ENCODE peak calls at places on chromosomes 13 and 19, in four cellular contexts. G is HepG2, M is GM12878, Z is K562. A is an unnamed sample.

GRCh38 chr13:48595330-48596127 is 58.2 kb upstream of the CYSLTR2 start:
- DNase-seq in G (peak; percentile 79), M (no peak), Z (peak; percentile 57), A (peak; percentile 63)

GRCh38 chr19:42065511-42065910 is 4.5 kb downstream of the GRIK5 start:
- DNase-seq in G (no peak), M (no peak), Z (no peak), A (no peak)

GRCh38 chr13:29573190-29573589 is 22.3 kb downstream of the SLC7A1 start:
- DNase-seq in G (no peak), M (no peak), Z (no peak), A (no peak)

GRCh38 chr19:46610851-46611770 is 10.0 kb downstream of the CALM3 start:
- DNase-seq in G (no peak), M (no peak), Z (no peak), A (no peak)

GRCh38 chr13:71801781-71802180 is 65.2 kb downstream of the DACH1 start:
- DNase-seq in G (no peak), M (no peak), Z (no peak), A (no peak)

GRCh38 chr13:79405501-79405830 is 589 bp downstream of the RBM26 start:
- DNase-seq in G (no peak), M (no peak), Z (peak; percentile 48), A (peak; percentile 19)

GRCh38 chr13:44972956-44973581 is 16.2 kb downstream of the NUFIP1 start:
- DNase-seq in G (peak; percentile 36), M (no peak), Z (peak; percentile 32), A (peak; percentile 10)

GRCh38 chr13:29594310-29594709 is 1.2 kb downstream of the SLC7A1 start:
- DNase-seq in G (peak; percentile 81), M (peak; percentile 21), Z (peak; percentile 49), A (peak; percentile 80)

GRCh38 chr13:97798171-97798821 is 155.2 kb upstream of the IPO5 start:
- DNase-seq in G (no peak), M (no peak), Z (no peak), A (no peak)

GRCh38 chr19:10255358-10255757 is 3.3 kb downstream of the MRPL4 start:
- DNase-seq in G (no peak), M (no peak), Z (no peak), A (no peak)

GRCh38 chr13:95553614-95554385 is 1.3 kb downstream of the CLDN10 start:
- DNase-seq in G (no peak), M (no peak), Z (no peak), A (no peak)

GRCh38 chr13:88071371-88071770 is 400.2 kb downstream of the SLITRK5 start:
- DNase-seq in G (no peak), M (no peak), Z (no peak), A (no peak)

GRCh38 chr19:35856546-35857149 is at the start of gene KIRREL2:
- DNase-seq in G (no peak), M (no peak), Z (no peak), A (no peak)

GRCh38 chr13:50156140-50156539 is 140.9 kb downstream of the KCNRG start:
- DNase-seq in G (peak; percentile 35), M (no peak), Z (no peak), A (no peak)

GRCh38 chr13:49608932-49609331 is 19.4 kb upstream of the ARL11 start:
- DNase-seq in G (no peak), M (no peak), Z (no peak), A (no peak)

GRCh38 chr13:80235559-80236296 is 105.2 kb downstream of the SPRY2 start:
- DNase-seq in G (no peak), M (no peak), Z (no peak), A (peak; percentile 22)

GRCh38 chr19:22784051-22784450 is at the start of gene ZNF99:
- DNase-seq in G (no peak), M (no peak), Z (no peak), A (no peak)

GRCh38 chr13:110509971-110510786 is 51.3 kb downstream of the RAB20 start:
- DNase-seq in G (no peak), M (no peak), Z (peak; percentile 74), A (no peak)
- TF ChIP-seq POLR2AphosphoS2 in G (no peak), M (no peak), Z (no peak), A (no peak)

DNA sequence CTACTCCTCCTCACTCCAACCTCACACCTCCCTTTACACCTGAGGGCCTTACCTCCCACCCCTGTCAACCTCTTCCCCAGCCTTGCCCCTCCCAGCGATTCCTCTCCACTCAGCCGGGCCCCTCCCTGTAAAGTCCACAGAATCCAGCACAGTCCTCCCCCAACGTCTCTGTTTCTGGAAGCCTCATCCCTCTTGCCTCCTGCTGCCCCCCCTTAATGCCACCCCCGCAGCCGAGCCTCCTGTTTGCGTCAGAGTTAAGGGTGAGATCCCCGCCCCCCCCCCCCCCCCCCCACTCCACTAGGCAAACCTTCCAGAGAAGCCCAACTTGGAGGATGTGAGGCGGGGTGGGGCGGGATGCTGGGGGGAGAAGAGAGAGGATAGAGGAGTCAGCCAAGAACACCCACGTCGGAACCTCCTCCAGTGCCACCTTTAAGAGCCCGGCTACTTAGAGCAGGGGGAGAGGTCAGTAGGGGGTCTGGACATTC is 2.1 kb downstream of the UNC13A start:
- DNase-seq in G (no peak), M (no peak), Z (peak; percentile 46), A (peak; percentile 84)
- TF ChIP-seq POLR2AphosphoS2 in G (no peak), M (no peak), Z (no peak), A (no peak)

GRCh38 chr13:57633950-57634828 is 2.6 kb downstream of the PCDH17 start:
- DNase-seq in G (no peak), M (no peak), Z (no peak), A (no peak)
- TF ChIP-seq POLR2AphosphoS2 in G (no peak), M (no peak), Z (no peak), A (no peak)

GRCh38 chr13:112877066-112877465 is 91.9 kb upstream of the MCF2L start:
- DNase-seq in G (no peak), M (no peak), Z (no peak), A (no peak)

GRCh38 chr13:112875627-112876026 is 93.4 kb upstream of the MCF2L start:
- DNase-seq in G (no peak), M (no peak), Z (no peak), A (no peak)

GRCh38 chr13:112876305-112877000 is 92.6 kb upstream of the MCF2L start:
- DNase-seq in G (no peak), M (no peak), Z (no peak), A (no peak)

GRCh38 chr13:112873851-112874750 is 94.9 kb upstream of the MCF2L start:
- DNase-seq in G (peak; percentile 67), M (no peak), Z (peak; percentile 75), A (peak; percentile 52)

GRCh38 chr13:112874751-112875300 is 94.2 kb upstream of the MCF2L start:
- DNase-seq in G (no peak), M (no peak), Z (no peak), A (no peak)
- TF ChIP-seq POLR2AphosphoS2 in G (no peak), M (no peak), Z (no peak), A (no peak)

GRCh38 chr19:12636631-12637030 is 25.9 kb downstream of the ZNF791 start:
- DNase-seq in G (no peak), M (no peak), Z (no peak), A (no peak)

GRCh38 chr19:12641456-12641855 is 25.1 kb downstream of the MAN2B1 start:
- DNase-seq in G (no peak), M (no peak), Z (no peak), A (no peak)

GRCh38 chr19:12638611-12639182 is 27.8 kb downstream of the MAN2B1 start:
- DNase-seq in G (no peak), M (no peak), Z (no peak), A (no peak)

GRCh38 chr19:12642506-12642905 is 24.0 kb downstream of the MAN2B1 start:
- DNase-seq in G (no peak), M (no peak), Z (no peak), A (no peak)

DNA sequence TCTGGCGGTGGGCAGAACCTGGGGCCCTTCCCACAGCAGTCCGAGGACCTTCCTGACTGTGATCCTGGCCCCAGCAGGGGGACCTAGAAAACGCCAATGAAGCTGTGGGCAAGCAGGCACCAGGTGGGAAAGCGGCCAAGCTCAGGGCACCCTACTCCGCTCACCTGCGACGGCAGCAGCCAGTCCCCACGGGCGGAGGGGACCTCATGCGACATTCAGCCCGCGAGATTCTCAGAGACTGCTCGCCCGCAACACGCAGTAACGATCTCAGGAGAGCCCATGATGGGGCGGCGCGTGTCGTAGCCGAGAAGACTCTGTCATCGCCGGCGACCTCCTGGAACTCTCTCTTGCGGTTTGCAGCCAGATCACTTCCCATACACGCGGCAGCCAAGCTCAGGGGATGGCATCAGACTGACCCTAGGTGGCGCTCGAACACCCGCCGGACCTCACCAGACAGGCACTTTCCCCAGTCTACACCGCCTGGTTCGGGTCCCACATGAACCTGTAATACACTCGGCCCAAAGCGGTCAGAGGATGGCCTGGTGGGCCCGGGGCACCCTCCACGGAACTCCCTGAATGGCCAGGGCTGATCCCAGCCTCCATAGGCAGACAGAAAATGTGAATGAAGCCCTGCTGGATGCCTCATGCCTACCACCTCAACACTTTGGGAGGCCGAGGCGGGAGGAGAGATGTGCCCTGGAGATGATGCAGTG is 26.5 kb downstream of the MAN2B1 start:
- DNase-seq in G (peak; percentile 67), M (peak; percentile 53), Z (peak; percentile 87), A (no peak)
- TF ChIP-seq POLR2AphosphoS2 in G (no peak), M (no peak), Z (no peak), A (no peak)

GRCh38 chr19:2048959-2049740 is 1.9 kb downstream of the MKNK2 start:
- DNase-seq in G (no peak), M (no peak), Z (no peak), A (no peak)
- TF ChIP-seq POLR2AphosphoS2 in G (no peak), M (no peak), Z (no peak), A (no peak)

GRCh38 chr13:101706651-101707050 is 254.2 kb downstream of the ITGBL1 start:
- DNase-seq in G (peak; percentile 4), M (no peak), Z (no peak), A (peak; percentile 2)

GRCh38 chr13:101700598-101700997 is 248.1 kb downstream of the ITGBL1 start:
- DNase-seq in G (no peak), M (no peak), Z (no peak), A (no peak)

GRCh38 chr13:101707659-101708058 is 255.2 kb downstream of the ITGBL1 start:
- DNase-seq in G (no peak), M (no peak), Z (no peak), A (no peak)

GRCh38 chr13:101703081-101703480 is 250.6 kb downstream of the ITGBL1 start:
- DNase-seq in G (no peak), M (no peak), Z (no peak), A (no peak)

GRCh38 chr13:101703838-101704237 is 251.4 kb downstream of the ITGBL1 start:
- DNase-seq in G (no peak), M (no peak), Z (no peak), A (no peak)
- TF ChIP-seq POLR2AphosphoS2 in G (no peak), M (no peak), Z (no peak), A (no peak)

A was measured in A549.